ENCODE peak calls at places on chromosomes 13 and 19, in nine cellular contexts. One of them, this sample, is unnamed.

GRCh38 chr13:50015263-50015662 is at the start of gene KCNRG:
- DNase-seq in ACHN: no peak
- DNase-seq in HAP-1: no peak
- DNase-seq in SW 1271: no peak
- DNase-seq in neural crest cell: no peak
- DNase-seq in dermis microvascular lymphatic vessel endothelial cell: no peak
- DNase-seq in activated T-helper 1 cell treated with anti-CD3 and anti-CD28 coated beads, Interleukin-12 subunit alpha, Interleukin-12 subunit beta, Interleukin-2, Interleukin-4 antibody, amounts not matched to agents 30 ng/mL and 10 ng/mL and 1 ng/mL, durations not matched to agents 14 hours and 24 hours and 36 hours: no peak
- DNase-seq in RPMI7951: no peak
- DNase-seq in stimulated activated CD8-positive, alpha-beta memory T cell treated with anti-CD3 and anti-CD28 coated beads, Interleukin-15, amount 100 ng/mL, for 1 hour: no peak
- DNase-seq in this sample: no peak

GRCh38 chr19:16435238-16435911 is 36.4 kb downstream of the EPS15L1 start:
- DNase-seq in ACHN: peak
- DNase-seq in HAP-1: no peak
- DNase-seq in SW 1271: peak
- DNase-seq in neural crest cell: no peak
- DNase-seq in dermis microvascular lymphatic vessel endothelial cell: no peak
- DNase-seq in activated T-helper 1 cell treated with anti-CD3 and anti-CD28 coated beads, Interleukin-12 subunit alpha, Interleukin-12 subunit beta, Interleukin-2, Interleukin-4 antibody, amounts not matched to agents 30 ng/mL and 10 ng/mL and 1 ng/mL, durations not matched to agents 14 hours and 24 hours and 36 hours: no peak
- DNase-seq in RPMI7951: peak
- DNase-seq in stimulated activated CD8-positive, alpha-beta memory T cell treated with anti-CD3 and anti-CD28 coated beads, Interleukin-15, amount 100 ng/mL, for 1 hour: peak
- DNase-seq in this sample: peak

GRCh38 chr13:113536461-113537110 is 46.1 kb upstream of the DCUN1D2 start:
- DNase-seq in ACHN: no peak
- DNase-seq in HAP-1: no peak
- DNase-seq in SW 1271: no peak
- DNase-seq in neural crest cell: no peak
- DNase-seq in dermis microvascular lymphatic vessel endothelial cell: no peak
- DNase-seq in activated T-helper 1 cell treated with anti-CD3 and anti-CD28 coated beads, Interleukin-12 subunit alpha, Interleukin-12 subunit beta, Interleukin-2, Interleukin-4 antibody, amounts not matched to agents 30 ng/mL and 10 ng/mL and 1 ng/mL, durations not matched to agents 14 hours and 24 hours and 36 hours: no peak
- DNase-seq in RPMI7951: no peak
- DNase-seq in stimulated activated CD8-positive, alpha-beta memory T cell treated with anti-CD3 and anti-CD28 coated beads, Interleukin-15, amount 100 ng/mL, for 1 hour: no peak
- DNase-seq in this sample: no peak

GRCh38 chr13:96216543-96216942 is 126.6 kb downstream of the HS6ST3 start:
- DNase-seq in ACHN: no peak
- DNase-seq in HAP-1: no peak
- DNase-seq in SW 1271: no peak
- DNase-seq in neural crest cell: no peak
- DNase-seq in dermis microvascular lymphatic vessel endothelial cell: no peak
- DNase-seq in activated T-helper 1 cell treated with anti-CD3 and anti-CD28 coated beads, Interleukin-12 subunit alpha, Interleukin-12 subunit beta, Interleukin-2, Interleukin-4 antibody, amounts not matched to agents 30 ng/mL and 10 ng/mL and 1 ng/mL, durations not matched to agents 14 hours and 24 hours and 36 hours: no peak
- DNase-seq in RPMI7951: no peak
- DNase-seq in stimulated activated CD8-positive, alpha-beta memory T cell treated with anti-CD3 and anti-CD28 coated beads, Interleukin-15, amount 100 ng/mL, for 1 hour: no peak
- DNase-seq in this sample: no peak

GRCh38 chr19:1901940-1902404 is 3.2 kb upstream of the ADAT3 start:
- DNase-seq in ACHN: no peak
- DNase-seq in HAP-1: no peak
- DNase-seq in SW 1271: no peak
- DNase-seq in neural crest cell: no peak
- DNase-seq in dermis microvascular lymphatic vessel endothelial cell: no peak
- DNase-seq in activated T-helper 1 cell treated with anti-CD3 and anti-CD28 coated beads, Interleukin-12 subunit alpha, Interleukin-12 subunit beta, Interleukin-2, Interleukin-4 antibody, amounts not matched to agents 30 ng/mL and 10 ng/mL and 1 ng/mL, durations not matched to agents 14 hours and 24 hours and 36 hours: no peak
- DNase-seq in RPMI7951: no peak
- DNase-seq in stimulated activated CD8-positive, alpha-beta memory T cell treated with anti-CD3 and anti-CD28 coated beads, Interleukin-15, amount 100 ng/mL, for 1 hour: no peak
- DNase-seq in this sample: no peak

GRCh38 chr19:35141627-35142401 is 1.2 kb upstream of the FXYD7 start:
- DNase-seq in ACHN: peak
- DNase-seq in HAP-1: no peak
- DNase-seq in SW 1271: no peak
- DNase-seq in neural crest cell: no peak
- DNase-seq in dermis microvascular lymphatic vessel endothelial cell: no peak
- DNase-seq in activated T-helper 1 cell treated with anti-CD3 and anti-CD28 coated beads, Interleukin-12 subunit alpha, Interleukin-12 subunit beta, Interleukin-2, Interleukin-4 antibody, amounts not matched to agents 30 ng/mL and 10 ng/mL and 1 ng/mL, durations not matched to agents 14 hours and 24 hours and 36 hours: no peak
- DNase-seq in RPMI7951: no peak
- DNase-seq in stimulated activated CD8-positive, alpha-beta memory T cell treated with anti-CD3 and anti-CD28 coated beads, Interleukin-15, amount 100 ng/mL, for 1 hour: no peak
- DNase-seq in this sample: no peak

GRCh38 chr19:15430526-15431120 is 11.8 kb upstream of the AKAP8L start:
- DNase-seq in ACHN: no peak
- DNase-seq in HAP-1: no peak
- DNase-seq in SW 1271: no peak
- DNase-seq in neural crest cell: no peak
- DNase-seq in dermis microvascular lymphatic vessel endothelial cell: no peak
- DNase-seq in activated T-helper 1 cell treated with anti-CD3 and anti-CD28 coated beads, Interleukin-12 subunit alpha, Interleukin-12 subunit beta, Interleukin-2, Interleukin-4 antibody, amounts not matched to agents 30 ng/mL and 10 ng/mL and 1 ng/mL, durations not matched to agents 14 hours and 24 hours and 36 hours: no peak
- DNase-seq in RPMI7951: no peak
- DNase-seq in stimulated activated CD8-positive, alpha-beta memory T cell treated with anti-CD3 and anti-CD28 coated beads, Interleukin-15, amount 100 ng/mL, for 1 hour: no peak
- DNase-seq in this sample: no peak

GRCh38 chr19:5821521-5822180 is 16.8 kb downstream of the NRTN start:
- DNase-seq in ACHN: no peak
- DNase-seq in HAP-1: no peak
- DNase-seq in SW 1271: no peak
- DNase-seq in neural crest cell: no peak
- DNase-seq in dermis microvascular lymphatic vessel endothelial cell: no peak
- DNase-seq in activated T-helper 1 cell treated with anti-CD3 and anti-CD28 coated beads, Interleukin-12 subunit alpha, Interleukin-12 subunit beta, Interleukin-2, Interleukin-4 antibody, amounts not matched to agents 30 ng/mL and 10 ng/mL and 1 ng/mL, durations not matched to agents 14 hours and 24 hours and 36 hours: no peak
- DNase-seq in RPMI7951: no peak
- DNase-seq in stimulated activated CD8-positive, alpha-beta memory T cell treated with anti-CD3 and anti-CD28 coated beads, Interleukin-15, amount 100 ng/mL, for 1 hour: no peak
- DNase-seq in this sample: no peak

GRCh38 chr13:59266478-59267063 is 897.2 kb downstream of the DIAPH3 start:
- DNase-seq in ACHN: no peak
- DNase-seq in HAP-1: no peak
- DNase-seq in SW 1271: peak
- DNase-seq in neural crest cell: no peak
- DNase-seq in dermis microvascular lymphatic vessel endothelial cell: no peak
- DNase-seq in activated T-helper 1 cell treated with anti-CD3 and anti-CD28 coated beads, Interleukin-12 subunit alpha, Interleukin-12 subunit beta, Interleukin-2, Interleukin-4 antibody, amounts not matched to agents 30 ng/mL and 10 ng/mL and 1 ng/mL, durations not matched to agents 14 hours and 24 hours and 36 hours: no peak
- DNase-seq in RPMI7951: no peak
- DNase-seq in stimulated activated CD8-positive, alpha-beta memory T cell treated with anti-CD3 and anti-CD28 coated beads, Interleukin-15, amount 100 ng/mL, for 1 hour: no peak
- DNase-seq in this sample: no peak

GRCh38 chr19:10254244-10254643 is 2.2 kb downstream of the MRPL4 start:
- DNase-seq in ACHN: no peak
- DNase-seq in HAP-1: no peak
- DNase-seq in SW 1271: no peak
- DNase-seq in neural crest cell: no peak
- DNase-seq in dermis microvascular lymphatic vessel endothelial cell: no peak
- DNase-seq in activated T-helper 1 cell treated with anti-CD3 and anti-CD28 coated beads, Interleukin-12 subunit alpha, Interleukin-12 subunit beta, Interleukin-2, Interleukin-4 antibody, amounts not matched to agents 30 ng/mL and 10 ng/mL and 1 ng/mL, durations not matched to agents 14 hours and 24 hours and 36 hours: no peak
- DNase-seq in RPMI7951: no peak
- DNase-seq in stimulated activated CD8-positive, alpha-beta memory T cell treated with anti-CD3 and anti-CD28 coated beads, Interleukin-15, amount 100 ng/mL, for 1 hour: no peak
- DNase-seq in this sample: no peak

GRCh38 chr19:48830088-48830487 is 6.2 kb downstream of the HSD17B14 start:
- DNase-seq in ACHN: no peak
- DNase-seq in HAP-1: no peak
- DNase-seq in SW 1271: no peak
- DNase-seq in neural crest cell: no peak
- DNase-seq in dermis microvascular lymphatic vessel endothelial cell: no peak
- DNase-seq in activated T-helper 1 cell treated with anti-CD3 and anti-CD28 coated beads, Interleukin-12 subunit alpha, Interleukin-12 subunit beta, Interleukin-2, Interleukin-4 antibody, amounts not matched to agents 30 ng/mL and 10 ng/mL and 1 ng/mL, durations not matched to agents 14 hours and 24 hours and 36 hours: no peak
- DNase-seq in RPMI7951: no peak
- DNase-seq in stimulated activated CD8-positive, alpha-beta memory T cell treated with anti-CD3 and anti-CD28 coated beads, Interleukin-15, amount 100 ng/mL, for 1 hour: no peak
- DNase-seq in this sample: no peak

GRCh38 chr19:11752244-11752736 is 13.5 kb upstream of the ZNF823 start:
- DNase-seq in ACHN: no peak
- DNase-seq in HAP-1: no peak
- DNase-seq in SW 1271: no peak
- DNase-seq in neural crest cell: no peak
- DNase-seq in dermis microvascular lymphatic vessel endothelial cell: no peak
- DNase-seq in activated T-helper 1 cell treated with anti-CD3 and anti-CD28 coated beads, Interleukin-12 subunit alpha, Interleukin-12 subunit beta, Interleukin-2, Interleukin-4 antibody, amounts not matched to agents 30 ng/mL and 10 ng/mL and 1 ng/mL, durations not matched to agents 14 hours and 24 hours and 36 hours: no peak
- DNase-seq in RPMI7951: no peak
- DNase-seq in stimulated activated CD8-positive, alpha-beta memory T cell treated with anti-CD3 and anti-CD28 coated beads, Interleukin-15, amount 100 ng/mL, for 1 hour: no peak
- DNase-seq in this sample: no peak

GRCh38 chr19:17950310-17951150 is 16.4 kb upstream of the KCNN1 start:
- DNase-seq in ACHN: no peak
- DNase-seq in HAP-1: peak
- DNase-seq in SW 1271: no peak
- DNase-seq in neural crest cell: no peak
- DNase-seq in dermis microvascular lymphatic vessel endothelial cell: no peak
- DNase-seq in activated T-helper 1 cell treated with anti-CD3 and anti-CD28 coated beads, Interleukin-12 subunit alpha, Interleukin-12 subunit beta, Interleukin-2, Interleukin-4 antibody, amounts not matched to agents 30 ng/mL and 10 ng/mL and 1 ng/mL, durations not matched to agents 14 hours and 24 hours and 36 hours: no peak
- DNase-seq in RPMI7951: no peak
- DNase-seq in stimulated activated CD8-positive, alpha-beta memory T cell treated with anti-CD3 and anti-CD28 coated beads, Interleukin-15, amount 100 ng/mL, for 1 hour: no peak
- DNase-seq in this sample: peak

GRCh38 chr19:19656451-19657396 is 6.8 kb downstream of the ATP13A1 start:
- DNase-seq in ACHN: no peak
- DNase-seq in HAP-1: no peak
- DNase-seq in SW 1271: no peak
- DNase-seq in neural crest cell: no peak
- DNase-seq in dermis microvascular lymphatic vessel endothelial cell: no peak
- DNase-seq in activated T-helper 1 cell treated with anti-CD3 and anti-CD28 coated beads, Interleukin-12 subunit alpha, Interleukin-12 subunit beta, Interleukin-2, Interleukin-4 antibody, amounts not matched to agents 30 ng/mL and 10 ng/mL and 1 ng/mL, durations not matched to agents 14 hours and 24 hours and 36 hours: no peak
- DNase-seq in RPMI7951: no peak
- DNase-seq in stimulated activated CD8-positive, alpha-beta memory T cell treated with anti-CD3 and anti-CD28 coated beads, Interleukin-15, amount 100 ng/mL, for 1 hour: no peak
- DNase-seq in this sample: no peak